ENCODE peak calls at places on chromosomes 4 and X, in four cellular contexts. One of them, this sample, is unnamed.

GRCh38 chr4:173807347-173807746 is 277.3 kb upstream of the HAND2 start:
- DNase-seq in germinal center: no peak
- DNase-seq in naive thymus-derived CD4-positive, alpha-beta T cell: no peak
- DNase-seq in activated CD8-positive, alpha-beta T cell treated with anti-CD3 and anti-CD28 coated beads, Interleukin-2, amount 10 ng/mL, durations not matched to agents 7 days and 5 days: no peak
- DNase-seq in this sample: no peak

GRCh38 chrX:19677121-19677520 is 161.8 kb upstream of the MAP3K15 start:
- DNase-seq in germinal center: no peak
- DNase-seq in naive thymus-derived CD4-positive, alpha-beta T cell: no peak
- DNase-seq in activated CD8-positive, alpha-beta T cell treated with anti-CD3 and anti-CD28 coated beads, Interleukin-2, amount 10 ng/mL, durations not matched to agents 7 days and 5 days: no peak
- DNase-seq in this sample: no peak

GRCh38 chrX:40012800-40013682 is 84.7 kb downstream of the BCOR start:
- DNase-seq in germinal center: no peak
- DNase-seq in naive thymus-derived CD4-positive, alpha-beta T cell: no peak
- DNase-seq in activated CD8-positive, alpha-beta T cell treated with anti-CD3 and anti-CD28 coated beads, Interleukin-2, amount 10 ng/mL, durations not matched to agents 7 days and 5 days: peak; percentile 67
- DNase-seq in this sample: no peak

GRCh38 chr4:119209077-119209476 is 3.4 kb upstream of the USP53 start:
- DNase-seq in germinal center: no peak
- DNase-seq in naive thymus-derived CD4-positive, alpha-beta T cell: no peak
- DNase-seq in activated CD8-positive, alpha-beta T cell treated with anti-CD3 and anti-CD28 coated beads, Interleukin-2, amount 10 ng/mL, durations not matched to agents 7 days and 5 days: peak; percentile 34
- DNase-seq in this sample: no peak

GRCh38 chr4:31307026-31307425 is 586.9 kb downstream of the PCDH7 start:
- DNase-seq in germinal center: no peak
- DNase-seq in naive thymus-derived CD4-positive, alpha-beta T cell: no peak
- DNase-seq in activated CD8-positive, alpha-beta T cell treated with anti-CD3 and anti-CD28 coated beads, Interleukin-2, amount 10 ng/mL, durations not matched to agents 7 days and 5 days: no peak
- DNase-seq in this sample: no peak

GRCh38 chrX:14941301-14941700 is 68.1 kb downstream of the MOSPD2 start:
- DNase-seq in germinal center: no peak
- DNase-seq in naive thymus-derived CD4-positive, alpha-beta T cell: no peak
- DNase-seq in activated CD8-positive, alpha-beta T cell treated with anti-CD3 and anti-CD28 coated beads, Interleukin-2, amount 10 ng/mL, durations not matched to agents 7 days and 5 days: no peak
- DNase-seq in this sample: no peak

GRCh38 chr4:36220776-36221175 is 23.5 kb downstream of the ARAP2 start:
- DNase-seq in germinal center: no peak
- DNase-seq in naive thymus-derived CD4-positive, alpha-beta T cell: no peak
- DNase-seq in activated CD8-positive, alpha-beta T cell treated with anti-CD3 and anti-CD28 coated beads, Interleukin-2, amount 10 ng/mL, durations not matched to agents 7 days and 5 days: no peak
- DNase-seq in this sample: no peak

GRCh38 chr4:102518703-102519131 is 17.6 kb downstream of the NFKB1 start:
- DNase-seq in germinal center: no peak
- DNase-seq in naive thymus-derived CD4-positive, alpha-beta T cell: peak; percentile 55
- DNase-seq in activated CD8-positive, alpha-beta T cell treated with anti-CD3 and anti-CD28 coated beads, Interleukin-2, amount 10 ng/mL, durations not matched to agents 7 days and 5 days: no peak
- DNase-seq in this sample: no peak

GRCh38 chr4:163755013-163755412 is 260.5 kb downstream of the TMA16 start:
- DNase-seq in germinal center: peak; percentile 11
- DNase-seq in naive thymus-derived CD4-positive, alpha-beta T cell: peak; percentile 40
- DNase-seq in activated CD8-positive, alpha-beta T cell treated with anti-CD3 and anti-CD28 coated beads, Interleukin-2, amount 10 ng/mL, durations not matched to agents 7 days and 5 days: no peak
- DNase-seq in this sample: no peak